ENCODE peak calls at places on chromosomes 1 and 21, in seven cellular contexts. P is dorsolateral prefrontal cortex; S is B cell; F is GM10248; E is CD8-positive, alpha-beta memory T cell; J is left lung; O is nucleus accumbens. I is an unnamed sample.
A peak's percentile ranks its signal among the peaks of the same experiment; 100 is the strongest.

GRCh38 chr1:218164930-218165686 is 120.0 kb upstream of the RRP15 start:
- DNase-seq in F (peak; percentile 22), P (no peak), S (no peak), E (no peak), O (no peak), J (peak; percentile 63), I (peak; percentile 58)

GRCh38 chr1:190475394-190476250 is 2.0 kb downstream of the BRINP3 start:
- DNase-seq in P (no peak), S (no peak), O (no peak), F (no peak), J (peak; percentile 50), E (no peak), I (no peak)

GRCh38 chr1:44924835-44925464 is 61.4 kb downstream of the EIF2B3 start:
- DNase-seq in O (no peak), J (no peak), E (no peak), F (no peak), P (no peak), S (no peak), I (peak; percentile 23)

GRCh38 chr1:16129921-16130543 is 25.8 kb downstream of the EPHA2 start:
- DNase-seq in P (no peak), E (no peak), F (no peak), J (no peak), O (no peak), S (no peak), I (no peak)

GRCh38 chr21:15793547-15794235 is 63.9 kb downstream of the USP25 start:
- DNase-seq in S (no peak), E (no peak), O (no peak), F (no peak), J (no peak), P (no peak), I (no peak)

GRCh38 chr1:35810096-35810860 is 2.5 kb downstream of the AGO4 start:
- DNase-seq in F (no peak), E (no peak), O (no peak), J (no peak), P (no peak), S (no peak), I (no peak)

GRCh38 chr1:36212782-36213181 is 11.5 kb upstream of the THRAP3 start:
- DNase-seq in S (no peak), E (no peak), F (no peak), O (no peak), P (no peak), J (no peak), I (peak; percentile 17)

GRCh38 chr1:62396871-62397270 is 40.0 kb upstream of the USP1 start:
- DNase-seq in O (no peak), J (no peak), S (no peak), F (no peak), E (no peak), P (no peak), I (no peak)

GRCh38 chr1:180254496-180254819 is 24.4 kb downstream of the LHX4 start:
- DNase-seq in S (no peak), E (no peak), O (no peak), F (no peak), J (no peak), P (no peak), I (no peak)

GRCh38 chr1:91523462-91523861 is 22.8 kb downstream of the CDC7 start:
- DNase-seq in O (no peak), E (no peak), F (no peak), P (no peak), J (no peak), S (no peak), I (no peak)

GRCh38 chr1:18879221-18879790 is 19.8 kb upstream of the TAS1R2 start:
- DNase-seq in E (no peak), F (no peak), O (no peak), J (no peak), S (no peak), P (no peak), I (no peak)

GRCh38 chr1:80989455-80989854 is 811.3 kb upstream of the ADGRL2 start:
- DNase-seq in J (no peak), F (no peak), P (no peak), S (no peak), E (no peak), O (no peak), I (no peak)

GRCh38 chr1:183652107-183652506 is 1.0 kb downstream of the APOBEC4 start:
- DNase-seq in S (no peak), J (no peak), E (no peak), O (no peak), P (no peak), F (peak; percentile 20), I (no peak)

GRCh38 chr1:20632386-20632785 is 872 bp upstream of the PINK1 start:
- DNase-seq in J (no peak), E (no peak), S (no peak), P (no peak), F (no peak), O (no peak), I (no peak)

GRCh38 chr1:1318131-1318652 is 6.3 kb downstream of the INTS11 start:
- DNase-seq in F (no peak), E (no peak), P (peak; percentile 85), S (no peak), J (no peak), O (no peak), I (no peak)

GRCh38 chr1:193794239-193794638 is 607.8 kb upstream of the B3GALT2 start:
- DNase-seq in F (no peak), S (no peak), P (no peak), O (no peak), J (no peak), E (no peak), I (no peak)

GRCh38 chr1:67495327-67495726 is 65.1 kb upstream of the SERBP1 start:
- DNase-seq in O (no peak), J (no peak), S (no peak), F (no peak), E (no peak), P (no peak), I (no peak)

GRCh38 chr1:228400692-228401454 is 5.8 kb downstream of the TRIM11 start:
- DNase-seq in E (no peak), O (no peak), J (peak; percentile 65), F (no peak), P (no peak), S (peak; percentile 7), I (no peak)

GRCh38 chr1:119611701-119612113 is 36.4 kb downstream of the ZNF697 start:
- DNase-seq in O (peak; percentile 19), P (peak; percentile 56), S (no peak), E (peak; percentile 21), J (peak; percentile 93), F (peak; percentile 75), I (peak; percentile 59)

GRCh38 chr1:42466030-42466429 is 2.9 kb downstream of the CCDC30 start:
- DNase-seq in F (no peak), O (no peak), J (no peak), E (no peak), S (no peak), P (no peak), I (no peak)

GRCh38 chr1:31954607-31955283 is 16.6 kb upstream of the PTP4A2 start:
- DNase-seq in S (no peak), J (peak; percentile 93), P (peak; percentile 49), E (no peak), O (peak; percentile 19), F (no peak), I (no peak)

GRCh38 chr1:63967901-63968300 is 194.1 kb downstream of the ROR1 start:
- DNase-seq in F (no peak), E (no peak), J (no peak), O (no peak), P (no peak), S (no peak), I (no peak)

GRCh38 chr1:55472784-55473183 is 257.6 kb upstream of the USP24 start:
- DNase-seq in F (no peak), O (no peak), P (no peak), J (no peak), S (no peak), E (no peak), I (no peak)

GRCh38 chr1:156429308-156430060 is 60.5 kb downstream of the RHBG start:
- DNase-seq in E (no peak), S (peak; percentile 35), F (no peak), J (no peak), P (peak; percentile 80), O (no peak), I (no peak)

GRCh38 chr1:156618853-156619581 is at the start of gene HAPLN2:
- DNase-seq in F (peak; percentile 27), P (peak; percentile 41), E (no peak), O (peak; percentile 45), S (no peak), J (no peak), I (peak; percentile 45)

GRCh38 chr1:156492591-156493080 is 7.9 kb downstream of the MEF2D start:
- DNase-seq in E (no peak), O (peak; percentile 23), J (no peak), S (peak; percentile 91), F (no peak), P (peak; percentile 61), I (peak; percentile 97)

GRCh38 chr1:24294757-24295371 is 24.3 kb upstream of the GRHL3 start:
- DNase-seq in O (no peak), J (no peak), E (no peak), S (no peak), P (no peak), F (no peak), I (no peak)

GRCh38 chr1:109248797-109249629 is at the start of gene CELSR2:
- DNase-seq in O (no peak), S (peak; percentile 48), P (peak; percentile 69), J (peak; percentile 90), E (peak; percentile 68), F (peak; percentile 88), I (peak; percentile 88)

GRCh38 chr21:32137266-32137665 is 141.6 kb downstream of the MIS18A start:
- DNase-seq in O (no peak), F (no peak), J (no peak), S (no peak), E (no peak), P (no peak), I (no peak)

GRCh38 chr21:30257773-30258172 is 25.0 kb downstream of the KRTAP24-1 start:
- DNase-seq in E (no peak), S (no peak), O (no peak), P (no peak), J (no peak), F (no peak), I (peak; percentile 13)

GRCh38 chr1:231724041-231724440 is 97.5 kb downstream of the DISC1 start:
- DNase-seq in P (no peak), S (no peak), O (no peak), J (no peak), E (no peak), F (no peak), I (no peak)

GRCh38 chr1:156096640-156097391 is 14.6 kb upstream of the MEX3A start:
- DNase-seq in F (peak; percentile 84), P (peak; percentile 94), S (peak; percentile 98), E (peak; percentile 87), O (peak; percentile 65), J (peak; percentile 97), I (peak; percentile 82)

GRCh38 chr1:245142976-245143375 is 11.8 kb upstream of the KIF26B start:
- DNase-seq in E (no peak), J (no peak), S (no peak), O (no peak), F (no peak), P (no peak), I (no peak)

GRCh38 chr1:214398490-214398889 is 117.5 kb downstream of the SMYD2 start:
- DNase-seq in P (no peak), F (no peak), O (no peak), J (no peak), E (no peak), S (no peak), I (no peak)

GRCh38 chr1:41501581-41501980 is 17.1 kb upstream of the EDN2 start:
- DNase-seq in F (no peak), O (no peak), P (no peak), E (no peak), J (peak; percentile 70), S (no peak), I (no peak)

GRCh38 chr1:173868266-173869107 is at the start of gene ZBTB37:
- DNase-seq in S (peak; percentile 91), J (peak; percentile 97), O (peak; percentile 86), F (peak; percentile 90), P (peak; percentile 46), E (peak; percentile 89), I (peak; percentile 93)

GRCh38 chr1:27117733-27118439 is 37.0 kb downstream of the SLC9A1 start:
- DNase-seq in P (no peak), F (no peak), O (no peak), J (no peak), E (no peak), S (no peak), I (no peak)

GRCh38 chr1:163834778-163835177 is 513.0 kb downstream of the NUF2 start:
- DNase-seq in E (no peak), O (no peak), P (no peak), F (no peak), S (no peak), J (no peak), I (no peak)

I was measured in OCI-LY7.